ENCODE peak calls at places on chromosomes 12 and 14, in ten cellular contexts. D is PC-3, K is kidney, O is A549, A is endothelial cell of umbilical vein, P is mammary epithelial cell, E is neural crest cell, F is ovary, B is AG09319, M is A673. X is an unnamed sample.
A peak's percentile ranks its signal among the peaks of the same experiment; 100 is the strongest.

GRCh38 chr12:14188761-14189160 is 176.7 kb upstream of the ATF7IP start:
- DNase-seq in A (no peak), F (no peak), O (no peak), E (no peak), K (no peak), M (no peak), P (no peak), B (no peak), D (no peak), X (no peak)

GRCh38 chr14:51473808-51474207 is 177.9 kb upstream of the FRMD6 start:
- DNase-seq in P (peak; percentile 50), E (no peak), K (no peak), D (peak; percentile 72), O (no peak), M (peak; percentile 75), B (no peak), F (no peak), A (no peak), X (peak; percentile 24)

GRCh38 chr14:69034612-69035262 is 55.6 kb upstream of the ACTN1 start:
- DNase-seq in F (no peak), B (no peak), O (no peak), P (no peak), D (no peak), E (no peak), M (no peak), K (no peak), A (peak; percentile 89), X (peak; percentile 21)

GRCh38 chr14:97878206-97878605 is 1081.0 kb downstream of the VRK1 start:
- DNase-seq in O (no peak), E (no peak), F (no peak), D (no peak), K (no peak), M (no peak), B (no peak), A (no peak), P (no peak), X (peak; percentile 84)

GRCh38 chr14:56172571-56172971 is 54.4 kb downstream of the PELI2 start:
- DNase-seq in M (no peak), D (peak; percentile 62), A (peak; percentile 87), K (no peak), E (no peak), P (peak; percentile 10), O (no peak), B (peak; percentile 49), F (no peak), X (peak; percentile 47)

GRCh38 chr12:10339441-10339840 is 31.8 kb downstream of the KLRD1 start:
- DNase-seq in E (no peak), P (peak; percentile 20), B (no peak), F (no peak), M (no peak), A (peak; percentile 48), K (no peak), D (peak; percentile 67), O (no peak), X (peak; percentile 26)

GRCh38 chr14:47044841-47045240 is 393.3 kb upstream of the RPL10L start:
- DNase-seq in F (no peak), A (peak; percentile 41), D (peak; percentile 51), E (no peak), P (no peak), O (no peak), B (no peak), K (no peak), M (peak; percentile 27), X (no peak)

GRCh38 chr12:132133952-132134652 is 10.0 kb downstream of the DDX51 start:
- DNase-seq in F (no peak), A (no peak), D (no peak), E (no peak), B (no peak), M (no peak), P (no peak), K (peak; percentile 64), O (no peak), X (no peak)

GRCh38 chr12:127779301-127780045 is 487.5 kb upstream of the TMEM132C start:
- DNase-seq in M (no peak), P (no peak), B (no peak), O (no peak), F (no peak), E (no peak), K (no peak), A (no peak), D (peak; percentile 11), X (no peak)

GRCh38 chr12:127770123-127770522 is 496.8 kb upstream of the TMEM132C start:
- DNase-seq in M (no peak), D (no peak), B (no peak), A (no peak), O (no peak), E (no peak), P (no peak), K (no peak), F (no peak), X (no peak)

GRCh38 chr12:127774828-127775227 is 492.1 kb upstream of the TMEM132C start:
- DNase-seq in M (no peak), B (no peak), E (no peak), F (no peak), P (no peak), K (no peak), A (no peak), O (no peak), D (no peak), X (peak; percentile 22)

GRCh38 chr12:127767631-127768030 is 499.3 kb upstream of the TMEM132C start:
- DNase-seq in B (no peak), M (peak; percentile 17), P (no peak), O (no peak), F (no peak), D (no peak), E (no peak), A (no peak), K (no peak), X (no peak)

GRCh38 chr12:127773520-127773919 is 493.4 kb upstream of the TMEM132C start:
- DNase-seq in M (no peak), E (no peak), O (no peak), B (no peak), F (no peak), A (no peak), P (no peak), D (peak; percentile 66), K (no peak), X (no peak)
- TF ChIP-seq CTCF in M (no peak), E (peak; percentile 43), O (no peak), B (no peak), F (no peak), A (no peak), P (no peak), D (peak; percentile 67), K (no peak), X (no peak)

GRCh38 chr12:84910549-84911241 is 1.9 kb downstream of the SLC6A15 start:
- DNase-seq in O (no peak), B (no peak), P (peak; percentile 75), M (peak; percentile 1), K (peak; percentile 59), E (peak; percentile 3), D (no peak), A (no peak), F (no peak), X (no peak)

GRCh38 chr12:84913151-84913550 is 552 bp upstream of the SLC6A15 start:
- DNase-seq in E (peak; percentile 1), M (no peak), F (no peak), B (no peak), D (no peak), O (no peak), K (no peak), P (peak; percentile 45), A (no peak), X (peak; percentile 79)

GRCh38 chr12:84911331-84912190 is 1.0 kb downstream of the SLC6A15 start:
- DNase-seq in K (peak; percentile 71), D (peak; percentile 43), F (peak; percentile 42), A (peak; percentile 58), M (peak; percentile 84), O (peak; percentile 67), P (peak; percentile 87), B (peak; percentile 22), E (peak; percentile 57), X (peak; percentile 90)

DNA sequence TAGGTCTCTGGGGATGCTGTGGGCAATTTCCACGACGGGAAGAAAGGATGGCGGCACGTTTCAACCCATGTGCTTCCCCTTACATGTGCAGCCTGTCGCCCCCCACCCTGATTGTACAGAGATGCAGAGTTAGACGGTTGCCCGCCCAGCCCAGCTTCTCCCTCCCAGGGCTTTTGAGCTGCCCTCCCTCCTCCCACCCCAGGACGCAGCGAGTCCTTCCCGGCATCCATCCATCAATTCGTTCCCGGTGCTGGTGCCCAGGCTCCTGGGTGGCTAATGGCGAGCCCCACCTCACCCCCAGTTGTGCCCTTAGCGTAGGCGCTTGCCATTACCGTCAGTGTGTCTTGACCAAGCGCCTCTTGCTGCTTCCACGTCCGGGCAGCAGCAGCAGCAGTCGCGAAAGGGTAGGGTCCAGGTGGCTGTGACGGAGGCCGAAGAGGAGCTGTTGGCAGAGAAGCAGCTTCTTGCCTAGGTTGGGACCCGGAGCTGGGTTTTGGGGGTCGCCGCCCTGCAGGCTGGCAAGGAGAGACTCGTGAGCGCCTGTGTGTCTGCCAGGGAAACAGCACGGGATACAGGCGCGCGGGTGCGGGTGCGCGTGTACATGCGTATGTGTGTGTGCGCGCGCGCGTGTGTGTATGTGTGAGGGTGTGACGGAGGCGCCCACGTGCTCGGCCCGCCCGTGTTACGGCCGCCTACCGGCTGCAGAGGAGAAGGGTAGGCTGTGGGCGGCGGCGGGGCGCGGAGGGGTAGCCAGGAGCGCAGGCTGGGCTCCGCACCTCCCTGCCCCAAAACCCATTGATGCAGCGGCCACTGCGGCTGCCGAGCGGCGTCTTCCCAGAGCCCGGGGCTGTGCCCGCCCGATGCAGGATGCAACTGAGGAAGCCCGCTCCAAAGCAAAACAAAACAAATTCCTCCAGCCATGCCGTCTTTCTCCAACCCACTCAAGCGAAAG is at the start of gene SLC6A15:
- DNase-seq in E (peak; percentile 58), B (peak; percentile 23), D (no peak), M (peak; percentile 88), P (peak; percentile 88), F (peak; percentile 43), K (peak; percentile 77), O (peak; percentile 53), A (peak; percentile 27), X (peak; percentile 88)
- TF ChIP-seq CTCF in E (peak; percentile 69), B (peak; percentile 37), D (no peak), M (peak; percentile 52), P (peak; percentile 74), F (no peak), K (no peak), O (no peak), A (peak; percentile 42), X (peak; percentile 73)

DNA sequence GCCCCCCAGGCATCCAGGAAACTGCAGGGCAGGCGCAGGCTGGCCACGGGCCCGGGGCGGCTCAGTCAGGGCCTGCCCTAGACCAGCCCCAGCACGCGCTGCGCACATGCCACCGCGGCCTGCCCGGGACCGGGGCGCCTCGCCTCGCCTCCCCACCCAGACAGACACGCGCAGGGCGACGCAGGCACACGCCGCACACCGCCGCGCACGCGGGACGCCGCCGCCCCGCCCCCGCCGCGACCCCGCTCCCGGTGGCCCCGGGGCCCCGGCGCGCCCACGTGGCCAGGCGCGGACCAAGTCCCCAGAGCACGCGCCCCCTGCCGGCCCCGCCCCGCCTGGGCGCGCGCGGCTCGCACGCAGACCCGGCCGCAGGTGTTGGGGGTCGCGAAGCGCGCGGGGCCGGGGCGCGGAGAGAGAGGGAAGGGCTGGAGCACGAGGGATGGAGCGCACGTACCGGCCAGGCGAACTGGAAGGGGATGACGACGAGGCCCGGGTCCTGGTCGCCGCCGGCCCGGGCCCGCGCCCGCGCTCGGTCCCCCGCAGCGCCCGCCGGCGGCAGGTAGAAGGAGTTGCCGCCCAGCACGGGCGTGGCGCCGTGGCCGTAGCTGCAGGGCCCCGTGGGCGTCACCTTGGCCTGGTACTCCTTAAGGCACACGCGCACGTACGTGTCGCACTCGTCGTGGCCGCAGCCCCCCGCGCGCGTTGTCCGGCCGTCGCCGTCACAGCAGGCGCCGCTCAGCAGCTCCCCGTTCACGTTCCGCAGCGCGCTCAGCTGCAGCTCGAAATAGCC is 1.1 kb downstream of the JAG2 start:
- DNase-seq in B (no peak), E (no peak), D (peak; percentile 50), A (no peak), O (no peak), P (peak; percentile 76), M (no peak), K (no peak), F (no peak), X (peak; percentile 60)
- TF ChIP-seq CTCF in B (no peak), E (peak; percentile 47), D (no peak), A (peak; percentile 34), O (peak; percentile 51), P (peak; percentile 17), M (peak; percentile 24), K (no peak), F (no peak), X (peak; percentile 42)

GRCh38 chr14:55117816-55118441 is 11.1 kb upstream of the LGALS3 start:
- DNase-seq in A (peak; percentile 33), M (no peak), P (peak; percentile 69), E (no peak), O (no peak), K (no peak), D (no peak), B (no peak), F (no peak), X (peak; percentile 46)

GRCh38 chr14:55115861-55116245 is 13.2 kb upstream of the LGALS3 start:
- DNase-seq in O (no peak), M (no peak), P (no peak), A (no peak), B (no peak), E (no peak), D (no peak), F (no peak), K (no peak), X (no peak)

GRCh38 chr14:55115433-55115832 is 13.6 kb upstream of the LGALS3 start:
- DNase-seq in P (no peak), A (no peak), D (no peak), O (no peak), B (no peak), F (no peak), K (no peak), E (no peak), M (no peak), X (no peak)

GRCh38 chr14:55116246-55117030 is 12.6 kb upstream of the LGALS3 start:
- DNase-seq in D (no peak), F (no peak), K (no peak), B (no peak), P (no peak), E (no peak), O (no peak), M (no peak), A (no peak), X (no peak)

GRCh38 chr14:55114720-55115119 is 14.3 kb upstream of the LGALS3 start:
- DNase-seq in M (no peak), P (no peak), D (no peak), F (no peak), A (no peak), B (no peak), K (no peak), E (no peak), O (no peak), X (no peak)
- TF ChIP-seq CTCF in M (no peak), P (no peak), D (no peak), F (no peak), A (no peak), B (no peak), K (no peak), E (no peak), O (no peak), X (no peak)

X was measured in MCF 10A.